ENCODE peak calls at places on chromosomes 6 and 20, in five cellular contexts. C, Z, X, N and O are unnamed samples.

GRCh38 chr6:88301888-88302768 is 136.0 kb upstream of the CNR1 start:
- DNase-seq in C (no peak), Z (no peak), X (peak; percentile 36), N (no peak), O (peak; percentile 11)

GRCh38 chr6:31588871-31589650 is 3.0 kb downstream of the LST1 start:
- DNase-seq in C (no peak), Z (no peak), X (no peak), N (no peak), O (no peak)

GRCh38 chr20:10178727-10179313 is 39.8 kb upstream of the SNAP25 start:
- DNase-seq in C (no peak), Z (no peak), X (no peak), N (no peak), O (no peak)

GRCh38 chr6:137283940-137284910 is 65.0 kb upstream of the IFNGR1 start:
- DNase-seq in C (no peak), Z (no peak), X (peak; percentile 16), N (peak; percentile 79), O (no peak)

GRCh38 chr6:134352786-134353480 is 35.0 kb upstream of the SGK1 start:
- DNase-seq in C (no peak), Z (no peak), X (no peak), N (no peak), O (no peak)

GRCh38 chr6:149889321-149889720 is 8.6 kb downstream of the RAET1E start:
- DNase-seq in C (no peak), Z (no peak), X (no peak), N (no peak), O (no peak)

GRCh38 chr6:127464881-127465459 is 5.8 kb upstream of the KIAA0408 start:
- DNase-seq in C (peak; percentile 74), Z (peak; percentile 28), X (peak; percentile 54), N (no peak), O (peak; percentile 64)

GRCh38 chr6:37442416-37443218 is 9.6 kb downstream of the CMTR1 start:
- DNase-seq in C (no peak), Z (no peak), X (no peak), N (no peak), O (no peak)

GRCh38 chr6:15501806-15502450 is 160.9 kb downstream of the DTNBP1 start:
- DNase-seq in C (no peak), Z (no peak), X (no peak), N (no peak), O (no peak)

GRCh38 chr6:40755046-40755681 is 168.0 kb upstream of the LRFN2 start:
- DNase-seq in C (no peak), Z (no peak), X (no peak), N (no peak), O (no peak)

GRCh38 chr6:11423072-11423471 is 114.5 kb upstream of the TMEM170B start:
- DNase-seq in C (no peak), Z (no peak), X (no peak), N (no peak), O (no peak)

GRCh38 chr6:21005816-21006553 is 471.7 kb downstream of the CDKAL1 start:
- DNase-seq in C (no peak), Z (peak; percentile 85), X (peak; percentile 64), N (peak; percentile 40), O (no peak)

GRCh38 chr20:38278150-38278549 is 17.6 kb upstream of the KIAA1755 start:
- DNase-seq in C (no peak), Z (no peak), X (no peak), N (no peak), O (no peak)

DNA sequence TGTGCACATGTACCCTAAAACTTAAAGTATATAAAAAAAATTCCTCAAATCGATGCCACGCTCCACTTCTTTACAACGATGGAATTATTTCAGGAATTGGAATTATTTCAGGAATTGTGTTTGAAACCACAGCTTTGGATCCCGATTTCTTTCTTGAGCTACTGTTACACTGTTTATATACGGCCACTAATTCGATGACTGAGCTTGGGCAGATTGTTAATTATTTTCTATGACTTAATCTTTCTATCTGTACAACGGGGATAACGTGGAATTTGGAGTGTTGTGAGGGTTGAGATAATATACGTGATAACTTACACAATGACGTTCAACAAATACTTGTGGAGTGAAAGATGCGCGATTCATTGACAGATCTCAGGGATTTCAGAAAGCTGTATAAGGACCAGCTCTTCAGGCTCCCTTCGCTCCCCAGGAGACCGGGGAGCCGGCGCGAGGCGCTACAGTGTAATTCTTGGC is 171.3 kb downstream of the SLC16A10 start:
- DNase-seq in C (no peak), Z (no peak), X (no peak), N (no peak), O (no peak)
- H3K9ac ChIP-seq in C (no peak overlapping the region), Z (no peak overlapping the region), X (peak overlapping the region; percentile 66), N (peak overlapping the region; percentile 67), O (peak overlapping the region; percentile 16)

GRCh38 chr6:168353041-168353440 is 33.5 kb upstream of the DACT2 start:
- DNase-seq in C (no peak), Z (no peak), X (no peak), N (no peak), O (no peak)

GRCh38 chr6:168359794-168360193 is 40.2 kb upstream of the DACT2 start:
- DNase-seq in C (no peak), Z (no peak), X (no peak), N (no peak), O (no peak)

GRCh38 chr6:168361766-168362165 is 42.2 kb upstream of the DACT2 start:
- DNase-seq in C (no peak), Z (no peak), X (no peak), N (no peak), O (no peak)

GRCh38 chr6:168354338-168354737 is 34.8 kb upstream of the DACT2 start:
- DNase-seq in C (no peak), Z (no peak), X (no peak), N (no peak), O (no peak)

DNA sequence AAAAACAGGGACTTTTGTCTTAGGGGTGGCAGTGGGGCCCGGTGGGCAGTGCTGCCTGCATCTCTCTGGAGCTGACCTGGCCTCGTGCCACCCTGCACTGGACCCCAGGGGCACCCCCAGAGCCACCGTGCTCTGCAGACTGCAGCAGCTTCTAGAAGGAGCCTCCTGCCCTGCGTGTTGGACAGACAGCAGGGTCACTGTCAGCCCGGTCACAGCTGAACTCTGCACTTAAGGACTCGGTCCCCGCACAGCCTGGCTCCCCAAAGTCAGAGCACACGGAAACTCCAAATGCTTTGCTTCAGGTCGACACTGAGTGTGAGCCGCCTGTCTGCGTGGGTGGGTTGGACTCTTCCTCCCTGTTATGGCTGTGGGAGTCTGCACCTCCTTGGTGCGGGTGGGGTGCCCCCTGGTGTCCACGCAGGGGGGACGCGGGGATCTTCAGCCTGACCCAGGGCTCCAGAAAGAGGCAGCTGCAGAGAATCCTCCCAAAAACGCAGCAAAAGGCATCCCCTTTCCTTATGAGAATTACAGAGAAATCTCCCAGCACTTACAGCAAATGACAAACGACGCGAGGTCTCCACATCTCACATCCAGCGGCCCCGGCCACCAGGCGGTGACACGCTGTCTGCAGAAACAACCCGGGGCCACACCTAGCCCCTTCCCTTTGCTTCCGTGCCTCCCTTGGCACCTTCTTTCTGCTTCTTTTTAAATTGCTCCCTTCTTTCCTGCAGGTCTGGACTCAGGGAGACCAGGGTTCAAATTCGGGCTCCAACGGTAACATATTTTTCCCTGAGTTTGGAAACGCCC is 36.3 kb upstream of the DACT2 start:
- DNase-seq in C (peak; percentile 79), Z (peak; percentile 10), X (peak; percentile 49), N (no peak), O (peak; percentile 82)
- TF ChIP-seq ATF3 in C (no peak), Z (no peak), X (no peak), N (no peak), O (no peak)

GRCh38 chr6:108838101-108838717 is 10.0 kb upstream of the ARMC2 start:
- DNase-seq in C (peak; percentile 83), Z (no peak), X (no peak), N (no peak), O (no peak)

GRCh38 chr6:108837236-108837971 is 10.8 kb upstream of the ARMC2 start:
- DNase-seq in C (no peak), Z (no peak), X (no peak), N (no peak), O (no peak)

GRCh38 chr6:108841377-108841855 is 6.8 kb upstream of the ARMC2 start:
- DNase-seq in C (no peak), Z (no peak), X (no peak), N (no peak), O (no peak)

GRCh38 chr6:108840919-108841318 is 7.3 kb upstream of the ARMC2 start:
- DNase-seq in C (no peak), Z (no peak), X (no peak), N (no peak), O (no peak)

GRCh38 chr6:108839068-108839467 is 9.2 kb upstream of the ARMC2 start:
- DNase-seq in C (peak; percentile 51), Z (no peak), X (no peak), N (no peak), O (no peak)
- H3K9ac ChIP-seq in C (no peak overlapping the region), Z (no peak overlapping the region), X (no peak overlapping the region), N (no peak overlapping the region), O (no peak overlapping the region)

DNA sequence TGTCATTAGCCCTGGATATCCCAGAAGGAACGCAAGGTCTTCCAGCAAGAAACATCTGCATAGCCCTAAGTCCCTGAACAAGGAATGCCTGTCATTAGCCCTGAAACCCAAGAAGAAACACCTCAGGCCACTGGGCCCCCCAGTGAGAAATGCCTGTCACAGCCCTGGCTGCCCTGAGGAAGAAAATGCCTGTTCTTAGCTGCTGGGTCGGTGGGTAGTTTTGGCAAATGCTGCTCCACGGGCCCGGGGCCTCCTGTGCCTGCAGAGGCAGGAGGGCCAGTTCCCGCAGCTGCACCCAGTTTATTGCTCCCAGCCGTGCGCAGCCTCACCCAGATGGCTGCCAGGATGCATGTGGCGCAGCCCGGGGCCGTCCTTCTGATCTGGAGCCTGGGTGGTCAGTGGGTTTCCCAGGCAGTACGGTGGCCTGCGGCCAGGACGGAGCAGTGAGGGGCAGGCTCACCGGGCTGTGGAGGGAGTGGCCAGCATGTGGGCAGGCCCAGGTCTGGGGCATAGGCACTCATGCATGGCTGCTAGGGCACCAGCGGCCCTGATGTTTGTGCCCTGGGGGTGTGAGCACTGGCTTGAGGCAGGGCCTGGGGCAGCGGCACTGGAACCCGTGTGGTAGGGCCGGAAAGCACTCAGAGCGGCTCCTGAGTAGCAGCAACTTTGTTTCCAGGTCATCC is 219.0 kb downstream of the ERMARD start:
- DNase-seq in C (peak; percentile 43), Z (no peak), X (no peak), N (no peak), O (no peak)
- TF ChIP-seq ATF3 in C (no peak), Z (no peak), X (no peak), N (no peak), O (no peak)

GRCh38 chr20:50141811-50142561 is 11.5 kb downstream of the PEDS1 start:
- DNase-seq in C (no peak), Z (no peak), X (no peak), N (no peak), O (no peak)

GRCh38 chr20:50146214-50146613 is 7.3 kb downstream of the PEDS1 start:
- DNase-seq in C (no peak), Z (no peak), X (no peak), N (no peak), O (no peak)

GRCh38 chr20:50142812-50143211 is 10.7 kb downstream of the PEDS1 start:
- DNase-seq in C (no peak), Z (no peak), X (no peak), N (no peak), O (no peak)

GRCh38 chr20:50146732-50147662 is 6.5 kb downstream of the PEDS1 start:
- DNase-seq in C (no peak), Z (no peak), X (no peak), N (peak; percentile 45), O (peak; percentile 79)

GRCh38 chr20:50144362-50144761 is 9.2 kb downstream of the PEDS1 start:
- DNase-seq in C (no peak), Z (no peak), X (peak; percentile 81), N (no peak), O (no peak)
- H3K9ac ChIP-seq in C (no peak overlapping the region), Z (no peak overlapping the region), X (peak overlapping the region; percentile 0), N (no peak overlapping the region), O (no peak overlapping the region)